ENCODE peak calls at places on chromosomes 1 and 21, in ten cellular contexts. E is cardiac muscle cell; Y is stomach; G is A549; O is CD4-positive, alpha-beta T cell; K is thoracic aorta; R is GM20000; W is GM13976; Z is fibroblast of the aortic adventitia; X is AG09319. J is an unnamed sample.

GRCh38 chr1:10824821-10825540 is 28.5 kb upstream of the CASZ1 start:
- DNase-seq in E (no peak), Y (peak; percentile 58), G (peak; percentile 43), O (no peak), K (no peak), R (no peak), W (no peak), Z (peak; percentile 51), X (no peak), J (no peak)

GRCh38 chr1:27526569-27527222 is 36.7 kb upstream of the WASF2 start:
- DNase-seq in E (no peak), Y (no peak), G (no peak), O (no peak), K (no peak), R (peak; percentile 67), W (peak; percentile 67), Z (no peak), X (no peak), J (no peak)

GRCh38 chr1:29201595-29202051 is 19.9 kb upstream of the SRSF4 start:
- DNase-seq in E (no peak), Y (no peak), G (no peak), O (no peak), K (no peak), R (no peak), W (no peak), Z (no peak), X (no peak), J (no peak)

GRCh38 chr1:49630156-49630555 is 393.6 kb downstream of the AGBL4 start:
- DNase-seq in E (no peak), Y (no peak), G (no peak), O (no peak), K (no peak), R (no peak), W (no peak), Z (no peak), X (no peak), J (peak; percentile 14)

GRCh38 chr1:175072131-175072941 is 4.7 kb downstream of the TNN start:
- DNase-seq in E (peak; percentile 9), Y (no peak), G (no peak), O (no peak), K (no peak), R (peak; percentile 71), W (peak; percentile 68), Z (peak; percentile 49), X (peak; percentile 65), J (no peak)

GRCh38 chr1:38730511-38731397 is 128.8 kb downstream of the RRAGC start:
- DNase-seq in E (no peak), Y (no peak), G (no peak), O (no peak), K (no peak), R (no peak), W (no peak), Z (peak; percentile 2), X (no peak), J (no peak)

GRCh38 chr1:179126338-179127060 is 44.6 kb downstream of the TOR3A start:
- DNase-seq in E (no peak), Y (peak; percentile 63), G (no peak), O (no peak), K (peak; percentile 38), R (no peak), W (no peak), Z (peak; percentile 34), X (no peak), J (peak; percentile 68)

GRCh38 chr1:52127181-52128175 is 14.4 kb upstream of the ZFYVE9 start:
- DNase-seq in E (peak; percentile 48), Y (no peak), G (peak; percentile 37), O (no peak), K (no peak), R (peak; percentile 26), W (peak; percentile 28), Z (peak; percentile 83), X (peak; percentile 41), J (peak; percentile 47)

GRCh38 chr1:47643506-47644215 is 205.8 kb downstream of the FOXD2 start:
- DNase-seq in E (no peak), Y (no peak), G (no peak), O (no peak), K (no peak), R (no peak), W (no peak), Z (no peak), X (no peak), J (no peak)

GRCh38 chr1:157399984-157400382 is 152.3 kb downstream of the FCRL5 start:
- DNase-seq in E (no peak), Y (no peak), G (no peak), O (no peak), K (no peak), R (peak; percentile 37), W (peak; percentile 27), Z (peak; percentile 22), X (no peak), J (no peak)

GRCh38 chr1:147757015-147757990 is 3.1 kb downstream of the GJA5 start:
- DNase-seq in E (no peak), Y (peak; percentile 52), G (no peak), O (no peak), K (no peak), R (no peak), W (no peak), Z (no peak), X (no peak), J (peak; percentile 76)

GRCh38 chr1:198865288-198865687 is 226.4 kb downstream of the PTPRC start:
- DNase-seq in E (no peak), Y (no peak), G (no peak), O (no peak), K (no peak), R (no peak), W (no peak), Z (no peak), X (no peak), J (no peak)

GRCh38 chr21:34593423-34593822 is 21.5 kb downstream of the RCAN1 start:
- DNase-seq in E (no peak), Y (peak; percentile 52), G (no peak), O (no peak), K (no peak), R (no peak), W (no peak), Z (no peak), X (no peak), J (no peak)

GRCh38 chr21:45838636-45839035 is 142.9 kb upstream of the COL6A1 start:
- DNase-seq in E (no peak), Y (no peak), G (no peak), O (no peak), K (no peak), R (no peak), W (no peak), Z (no peak), X (no peak), J (no peak)

GRCh38 chr1:91885716-91886506 is at the start of gene TGFBR3:
- DNase-seq in E (peak; percentile 92), Y (peak; percentile 75), G (peak; percentile 76), O (peak; percentile 63), K (peak; percentile 52), R (peak; percentile 85), W (peak; percentile 90), Z (peak; percentile 94), X (peak; percentile 91), J (peak; percentile 90)

DNA sequence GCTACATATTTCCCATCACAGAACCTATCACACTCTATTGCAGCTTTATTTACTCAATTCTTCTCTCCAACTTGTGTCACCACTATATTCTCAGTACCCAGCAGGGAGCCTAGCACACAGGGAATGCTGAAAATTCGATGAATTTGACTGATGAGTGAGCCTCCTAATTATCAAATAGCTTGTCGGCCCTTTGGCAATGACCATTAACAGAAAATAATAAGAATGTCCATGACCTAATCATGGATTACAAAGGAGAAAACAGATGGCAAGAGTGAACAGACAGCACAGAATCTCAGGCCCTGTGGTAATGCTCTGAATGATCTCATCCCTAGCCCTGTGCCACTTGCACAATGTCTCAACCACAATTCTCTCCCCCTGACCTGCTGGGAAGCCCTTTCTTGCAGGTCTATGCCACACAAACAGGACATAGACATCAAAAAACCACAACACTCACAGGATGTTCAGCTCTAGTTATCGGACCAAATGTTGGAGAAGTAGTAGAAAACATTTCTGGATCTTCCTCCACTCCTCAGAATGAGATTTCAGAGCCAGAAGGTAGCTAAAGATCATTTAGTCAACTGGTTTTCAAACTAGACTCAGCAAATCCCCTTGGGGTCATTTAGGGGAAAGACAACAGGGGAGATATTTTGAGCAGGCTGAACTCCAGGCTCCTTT is 68.4 kb downstream of the LUZP1 start:
- DNase-seq in E (no peak), Y (peak; percentile 30), G (peak; percentile 32), O (peak; percentile 27), K (no peak), R (no peak), W (no peak), Z (peak; percentile 84), X (peak; percentile 64), J (no peak)
- TF ChIP-seq CTCF in E (no peak), Y (no peak), G (no peak), O (no peak), K (no peak), R (no peak), W (no peak), Z (no peak), X (no peak), J (no peak)

GRCh38 chr21:39612233-39613028 is at the start of gene B3GALT5:
- DNase-seq in E (peak; percentile 91), Y (no peak), G (no peak), O (no peak), K (no peak), R (peak; percentile 25), W (no peak), Z (no peak), X (no peak), J (peak; percentile 47)
- TF ChIP-seq CTCF in E (no peak), Y (no peak), G (no peak), O (no peak), K (no peak), R (no peak), W (no peak), Z (no peak), X (no peak), J (no peak)

DNA sequence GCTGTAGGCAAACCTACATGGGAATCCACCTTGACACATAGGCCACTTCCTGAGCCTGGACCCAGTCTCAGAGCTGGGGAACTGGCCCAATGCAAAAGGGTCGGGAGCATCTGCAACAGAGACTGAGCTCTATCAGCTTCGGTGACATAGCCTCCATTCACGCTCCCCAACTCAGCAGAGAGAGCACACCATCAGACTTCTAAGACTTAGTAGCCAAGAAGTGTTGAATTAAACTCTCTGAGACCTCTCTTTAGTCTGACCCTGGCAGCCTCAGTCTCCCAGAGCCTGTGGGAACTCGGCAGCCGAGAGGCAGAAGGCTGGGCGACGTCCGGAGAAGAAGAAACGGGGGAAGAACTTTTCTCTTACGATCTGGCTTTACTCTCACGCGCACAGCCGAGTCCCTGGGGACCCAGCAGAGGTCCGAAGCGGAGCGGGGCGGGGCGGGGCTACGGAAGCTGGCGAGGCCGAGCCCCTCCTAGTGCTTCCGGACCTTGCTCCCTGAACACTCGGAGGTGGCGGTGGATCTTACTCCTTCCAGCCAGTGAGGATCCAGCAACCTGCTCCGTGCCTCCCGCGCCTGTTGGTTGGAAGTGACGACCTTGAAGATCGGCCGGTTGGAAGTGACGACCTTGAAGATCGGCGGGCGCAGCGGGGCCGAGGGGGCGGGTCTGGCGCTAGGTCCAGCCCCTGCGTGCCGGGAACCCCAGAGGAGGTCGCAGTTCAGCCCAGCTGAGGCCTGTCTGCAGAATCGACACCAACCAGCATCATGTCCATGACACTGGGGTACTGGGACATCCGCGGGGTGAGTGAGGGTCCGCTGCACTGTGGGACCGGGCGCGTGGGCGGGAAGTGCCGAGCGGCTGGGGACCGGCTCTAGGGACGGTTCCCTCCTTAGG is at the start of gene GSTM4:
- DNase-seq in E (peak; percentile 94), Y (peak; percentile 88), G (peak; percentile 60), O (peak; percentile 52), K (peak; percentile 53), R (peak; percentile 91), W (peak; percentile 94), Z (peak; percentile 78), X (no peak), J (peak; percentile 65)
- TF ChIP-seq CTCF in E (peak; percentile 23), Y (no peak), G (no peak), O (no peak), K (no peak), R (no peak), W (no peak), Z (peak; percentile 17), X (no peak), J (no peak)

GRCh38 chr1:221979461-221980032 is 237.7 kb upstream of the DUSP10 start:
- DNase-seq in E (no peak), Y (no peak), G (no peak), O (no peak), K (no peak), R (no peak), W (no peak), Z (no peak), X (no peak), J (no peak)
- TF ChIP-seq CTCF in E (peak; percentile 20), Y (no peak), G (peak; percentile 41), O (no peak), K (no peak), R (no peak), W (no peak), Z (peak; percentile 34), X (no peak), J (peak; percentile 44)